ENCODE peak calls at places on chromosomes 16 and 17, in six cellular contexts. D is breast epithelium, S is T-cell, W is mesothelial cell of epicardium, J is LoVo, L is cardiac fibroblast. K is an unnamed sample.

GRCh38 chr17:2053380-2054261 is 1.3 kb upstream of the HIC1 start:
- DNase-seq in D (no peak), S (peak; percentile 65), W (peak; percentile 71), J (no peak), L (peak; percentile 80), K (peak; percentile 64)

GRCh38 chr17:75323043-75323591 is 33.9 kb upstream of the SLC25A19 start:
- DNase-seq in D (peak; percentile 82), S (peak; percentile 88), W (peak; percentile 88), J (peak; percentile 66), L (peak; percentile 93), K (peak; percentile 93)

GRCh38 chr17:28760987-28761562 is 17.3 kb downstream of the TRAF4 start:
- DNase-seq in D (peak; percentile 78), S (no peak), W (no peak), J (no peak), L (peak; percentile 66), K (peak; percentile 63)

GRCh38 chr17:73630957-73631595 is 13.2 kb downstream of the SDK2 start:
- DNase-seq in D (no peak), S (no peak), W (no peak), J (no peak), L (no peak), K (no peak)

GRCh38 chr17:8835631-8836364 is 31.7 kb downstream of the PIK3R6 start:
- DNase-seq in D (no peak), S (no peak), W (no peak), J (no peak), L (no peak), K (no peak)

GRCh38 chr17:21282231-21282630 is 2.3 kb upstream of the MAP2K3 start:
- DNase-seq in D (no peak), S (no peak), W (no peak), J (peak; percentile 68), L (peak; percentile 95), K (peak; percentile 98)

GRCh38 chr17:16215002-16215272 is 397 bp downstream of the NCOR1 start:
- DNase-seq in D (no peak), S (no peak), W (peak; percentile 70), J (no peak), L (peak; percentile 34), K (peak; percentile 25)

GRCh38 chr17:44864831-44865230 is 17.1 kb downstream of the HIGD1B start:
- DNase-seq in D (no peak), S (no peak), W (no peak), J (no peak), L (no peak), K (no peak)

GRCh38 chr17:76408037-76408849 is 23.8 kb downstream of the SPHK1 start:
- DNase-seq in D (peak; percentile 55), S (peak; percentile 73), W (peak; percentile 65), J (peak; percentile 68), L (peak; percentile 58), K (peak; percentile 49)

GRCh38 chr16:15507299-15507958 is 73.0 kb downstream of the BMERB1 start:
- DNase-seq in D (peak; percentile 61), S (no peak), W (no peak), J (no peak), L (peak; percentile 69), K (peak; percentile 84)

GRCh38 chr17:3609689-3610088 is 478 bp upstream of the TRPV1 start:
- DNase-seq in D (no peak), S (no peak), W (no peak), J (no peak), L (no peak), K (no peak)

GRCh38 chr16:57147381-57148191 is 38.3 kb downstream of the PSME3IP1 start:
- DNase-seq in D (no peak), S (no peak), W (no peak), J (no peak), L (peak; percentile 41), K (peak; percentile 39)

GRCh38 chr16:66878067-66878466 is 2.2 kb upstream of the PDP2 start:
- DNase-seq in D (no peak), S (no peak), W (no peak), J (no peak), L (no peak), K (no peak)

GRCh38 chr17:49843774-49844350 is 4.0 kb downstream of the TAC4 start:
- DNase-seq in D (no peak), S (no peak), W (no peak), J (no peak), L (no peak), K (no peak)

GRCh38 chr17:65393514-65393913 is 167.9 kb downstream of the AXIN2 start:
- DNase-seq in D (no peak), S (no peak), W (no peak), J (no peak), L (no peak), K (no peak)

GRCh38 chr17:71709974-71710373 is 410.8 kb upstream of the SOX9 start:
- DNase-seq in D (no peak), S (no peak), W (no peak), J (no peak), L (no peak), K (no peak)

GRCh38 chr17:47324224-47325020 is 667 bp downstream of the EFCAB13 start:
- DNase-seq in D (peak; percentile 66), S (peak; percentile 51), W (no peak), J (peak; percentile 35), L (peak; percentile 51), K (peak; percentile 50)

GRCh38 chr16:83742076-83742475 is 65.7 kb upstream of the HSBP1 start:
- DNase-seq in D (no peak), S (no peak), W (no peak), J (no peak), L (peak; percentile 1), K (no peak)

GRCh38 chr16:4370570-4371480 is 823 bp upstream of the VASN start:
- DNase-seq in D (peak; percentile 63), S (no peak), W (no peak), J (no peak), L (peak; percentile 98), K (peak; percentile 94)

GRCh38 chr16:57128787-57129389 is 36.5 kb downstream of the CPNE2 start:
- DNase-seq in D (no peak), S (peak; percentile 51), W (no peak), J (no peak), L (no peak), K (no peak)

GRCh38 chr16:68259007-68259406 is 5.3 kb upstream of the SLC7A6 start:
- DNase-seq in D (no peak), S (no peak), W (no peak), J (no peak), L (no peak), K (no peak)

GRCh38 chr17:56230660-56231059 is 77.4 kb downstream of the ANKFN1 start:
- DNase-seq in D (no peak), S (no peak), W (no peak), J (no peak), L (peak; percentile 20), K (peak; percentile 91)

GRCh38 chr16:47492428-47493357 is 31.6 kb downstream of the PHKB start:
- DNase-seq in D (no peak), S (no peak), W (no peak), J (no peak), L (peak; percentile 80), K (peak; percentile 59)

GRCh38 chr17:29683481-29683880 is 60.8 kb upstream of the CORO6 start:
- DNase-seq in D (no peak), S (no peak), W (no peak), J (no peak), L (no peak), K (no peak)